ENCODE peak calls at places on chromosomes 3 and 15, in five cellular contexts. Y is retina, J is epithelial cell of esophagus, C is C1 segment of cervical spinal cord, U is body of pancreas. I is an unnamed sample.

GRCh38 chr3:73656241-73656890 is 31.6 kb upstream of the PDZRN3 start:
- DNase-seq in Y (no peak), J (no peak), C (no peak), U (no peak), I (no peak)

GRCh38 chr15:57510647-57511046 is 81.1 kb upstream of the MYZAP start:
- DNase-seq in Y (no peak), J (no peak), C (no peak), U (peak), I (no peak)

GRCh38 chr3:44983413-44984040 is 7.5 kb downstream of the EXOSC7 start:
- DNase-seq in Y (peak), J (peak), C (no peak), U (no peak), I (no peak)

GRCh38 chr3:123444023-123444422 is 4.9 kb downstream of the ADCY5 start:
- DNase-seq in Y (peak), J (no peak), C (peak), U (no peak), I (no peak)

GRCh38 chr15:80177151-80177550 is 24.4 kb downstream of the FAH start:
- DNase-seq in Y (no peak), J (no peak), C (no peak), U (no peak), I (no peak)

GRCh38 chr15:67063689-67064606 is 1.5 kb upstream of the SMAD3 start:
- DNase-seq in Y (peak), J (no peak), C (no peak), U (peak), I (no peak)

GRCh38 chr15:64749999-64750657 is 25.3 kb downstream of the RBPMS2 start:
- DNase-seq in Y (peak), J (no peak), C (no peak), U (no peak), I (no peak)

GRCh38 chr3:20054549-20054987 is 14.3 kb downstream of the KAT2B start:
- DNase-seq in Y (no peak), J (peak), C (peak), U (peak), I (no peak)

GRCh38 chr15:90174140-90174891 is 26.8 kb upstream of the SEMA4B start:
- DNase-seq in Y (peak), J (no peak), C (peak), U (peak), I (no peak)

GRCh38 chr15:49423021-49423420 is at the start of gene FGF7:
- DNase-seq in Y (peak), J (no peak), C (no peak), U (no peak), I (no peak)

GRCh38 chr3:183698760-183699159 is 1.2 kb downstream of the YEATS2 start:
- DNase-seq in Y (peak), J (peak), C (no peak), U (no peak), I (no peak)

GRCh38 chr3:23712656-23713559 is 92.8 kb upstream of the UBE2E1 start:
- DNase-seq in Y (peak), J (peak), C (peak), U (peak), I (peak)

GRCh38 chr3:164748626-164749025 is 329.7 kb downstream of the SI start:
- DNase-seq in Y (no peak), J (peak), C (no peak), U (no peak), I (no peak)

GRCh38 chr15:62901087-62901486 is 141.5 kb upstream of the TPM1 start:
- DNase-seq in Y (no peak), J (no peak), C (no peak), U (no peak), I (no peak)

GRCh38 chr3:50264389-50264963 is 4.5 kb upstream of the SEMA3B start:
- DNase-seq in Y (peak), J (peak), C (peak), U (peak), I (no peak)

I was measured in LNCaP clone FGC.